ENCODE peak calls at places on chromosomes 7 and 10, in six cellular contexts. R, G, N, T, Q and X are unnamed samples.
A peak's percentile ranks its signal among the peaks of the same experiment; 100 is the strongest.

GRCh38 chr7:117949232-117949631 is 76.0 kb upstream of the CTTNBP2 start:
- DNase-seq in Q (peak; percentile 13), T (no peak), N (no peak), G (peak; percentile 38), R (no peak), X (no peak)

GRCh38 chr10:121076760-121077159 is 225.6 kb downstream of the WDR11 start:
- DNase-seq in G (no peak), T (no peak), R (no peak), Q (no peak), N (no peak), X (no peak)

GRCh38 chr10:30063098-30063497 is 3.7 kb upstream of the JCAD start:
- DNase-seq in Q (peak; percentile 54), G (peak; percentile 67), T (peak; percentile 52), N (no peak), R (no peak), X (no peak)

GRCh38 chr7:131546583-131547111 is 9.8 kb downstream of the PODXL start:
- DNase-seq in N (peak; percentile 21), R (no peak), T (peak; percentile 6), Q (no peak), G (no peak), X (no peak)

GRCh38 chr10:125799446-125799845 is 23.6 kb downstream of the UROS start:
- DNase-seq in R (no peak), N (no peak), Q (no peak), G (no peak), T (no peak), X (no peak)

GRCh38 chr10:121526801-121527221 is 71.4 kb downstream of the FGFR2 start:
- DNase-seq in N (no peak), Q (no peak), R (no peak), G (no peak), T (no peak), X (no peak)

GRCh38 chr10:61789031-61789430 is 112.5 kb upstream of the ARID5B start:
- DNase-seq in G (no peak), N (no peak), R (no peak), Q (no peak), T (no peak), X (no peak)

GRCh38 chr10:71285180-71285545 is 33.9 kb upstream of the SLC29A3 start:
- DNase-seq in G (peak; percentile 25), N (no peak), Q (no peak), R (peak; percentile 39), T (no peak), X (no peak)

GRCh38 chr7:15839415-15840100 is 153.1 kb upstream of the MEOX2 start:
- DNase-seq in R (no peak), Q (no peak), G (no peak), T (no peak), N (no peak), X (peak; percentile 4)

GRCh38 chr10:57716884-57717283 is 550.8 kb downstream of the IPMK start:
- DNase-seq in Q (peak; percentile 4), R (no peak), G (peak; percentile 47), T (no peak), N (no peak), X (no peak)

GRCh38 chr7:47979145-47979831 is at the start of gene HUS1:
- DNase-seq in R (peak; percentile 96), N (peak; percentile 89), Q (peak; percentile 74), G (peak; percentile 84), T (peak; percentile 80), X (peak; percentile 87)